ENCODE peak calls at places on chromosomes 6 and 20, in eight cellular contexts. S is esophagus squamous epithelium, R is left ventricle myocardium inferior, Q is hippocampal formation, J is head of caudate nucleus, C is neural progenitor cell, W is amygdala, K is GM06990. X is an unnamed sample.
A peak's percentile ranks its signal among the peaks of the same experiment; 100 is the strongest.

GRCh38 chr20:6045566-6045965 is 8.3 kb downstream of the LRRN4 start:
- DNase-seq in W (no peak), S (no peak), C (no peak), K (no peak), J (no peak), Q (no peak), R (no peak), X (no peak)

GRCh38 chr6:133551847-133552331 is 310.7 kb downstream of the EYA4 start:
- DNase-seq in K (no peak), C (no peak), W (no peak), S (no peak), R (peak; percentile 28), Q (no peak), J (no peak), X (no peak)

GRCh38 chr6:83879746-83880145 is 20.3 kb downstream of the CYB5R4 start:
- DNase-seq in K (no peak), W (no peak), S (no peak), J (no peak), Q (no peak), R (no peak), C (no peak), X (no peak)

GRCh38 chr6:53465732-53466131 is 79.2 kb downstream of the GCLC start:
- DNase-seq in S (no peak), W (no peak), R (no peak), C (no peak), Q (no peak), K (no peak), J (no peak), X (no peak)

GRCh38 chr6:36924131-36924530 is 30.4 kb upstream of the PI16 start:
- DNase-seq in C (no peak), R (no peak), J (no peak), Q (no peak), K (no peak), W (no peak), S (no peak), X (no peak)

GRCh38 chr6:25122001-25122400 is 157.2 kb upstream of the CARMIL1 start:
- DNase-seq in J (no peak), R (peak; percentile 33), W (no peak), C (no peak), K (no peak), Q (no peak), S (no peak), X (no peak)

GRCh38 chr20:57006411-57007170 is 259.9 kb downstream of the BMP7 start:
- DNase-seq in J (no peak), W (no peak), Q (no peak), S (no peak), K (no peak), R (no peak), C (peak; percentile 80), X (no peak)

GRCh38 chr6:149334682-149335160 is 17.2 kb downstream of the TAB2 start:
- DNase-seq in J (no peak), C (no peak), S (no peak), R (no peak), Q (no peak), W (no peak), K (no peak), X (no peak)

GRCh38 chr6:112249489-112249888 is 4.9 kb downstream of the LAMA4 start:
- DNase-seq in W (no peak), J (no peak), C (no peak), Q (no peak), S (no peak), R (no peak), K (no peak), X (no peak)

GRCh38 chr6:43951756-43952675 is 175.2 kb downstream of the MRPL14 start:
- DNase-seq in R (no peak), S (no peak), Q (no peak), K (no peak), J (no peak), W (no peak), C (no peak), X (no peak)

GRCh38 chr6:117149324-117149723 is 116.0 kb upstream of the VGLL2 start:
- DNase-seq in R (no peak), S (no peak), J (no peak), Q (no peak), C (no peak), W (no peak), K (no peak), X (no peak)

GRCh38 chr6:155765275-155766194 is 309.9 kb upstream of the NOX3 start:
- DNase-seq in Q (no peak), C (no peak), S (no peak), R (no peak), K (no peak), J (no peak), W (no peak), X (no peak)

GRCh38 chr20:42961771-42962170 is 227.9 kb downstream of the PTPRT start:
- DNase-seq in C (no peak), W (no peak), K (no peak), S (no peak), J (no peak), Q (no peak), R (no peak), X (no peak)

GRCh38 chr20:44457016-44457415 is 18.7 kb upstream of the TTPAL start:
- DNase-seq in J (no peak), W (no peak), C (no peak), S (no peak), Q (no peak), R (no peak), K (no peak), X (no peak)

GRCh38 chr20:9400371-9401025 is 113.9 kb upstream of the LAMP5 start:
- DNase-seq in S (no peak), K (no peak), W (no peak), C (no peak), J (no peak), Q (no peak), R (no peak), X (no peak)

GRCh38 chr20:35260426-35260825 is 17.5 kb downstream of the MMP24OS start:
- DNase-seq in J (no peak), W (no peak), S (no peak), R (no peak), Q (no peak), K (no peak), C (no peak), X (no peak)

GRCh38 chr6:168167431-168168315 is 88.7 kb upstream of the FRMD1 start:
- DNase-seq in J (no peak), W (no peak), R (no peak), C (no peak), K (no peak), S (no peak), Q (no peak), X (no peak)

GRCh38 chr20:3612795-3613560 is 50.2 kb downstream of the GFRA4 start:
- DNase-seq in S (no peak), W (no peak), K (no peak), C (no peak), J (no peak), Q (no peak), R (no peak), X (no peak)

GRCh38 chr6:163926642-163927041 is 512.1 kb downstream of the QKI start:
- DNase-seq in C (no peak), S (no peak), K (no peak), Q (peak; percentile 53), J (peak; percentile 54), R (peak; percentile 53), W (no peak), X (peak; percentile 68)

GRCh38 chr6:37376078-37376743 is 22.4 kb downstream of the RNF8 start:
- DNase-seq in R (no peak), C (no peak), K (no peak), W (no peak), J (no peak), Q (no peak), S (no peak), X (no peak)

GRCh38 chr20:53617791-53618489 is 24.3 kb upstream of the ZNF217 start:
- DNase-seq in W (no peak), K (no peak), J (no peak), S (no peak), R (no peak), C (no peak), Q (no peak), X (no peak)

GRCh38 chr6:140051521-140052455 is 677.3 kb upstream of the CITED2 start:
- DNase-seq in S (no peak), R (no peak), K (no peak), C (no peak), W (no peak), Q (no peak), J (no peak), X (no peak)

GRCh38 chr20:10596726-10597125 is 77.1 kb downstream of the JAG1 start:
- DNase-seq in R (no peak), S (no peak), K (no peak), C (no peak), J (no peak), Q (no peak), W (no peak), X (peak; percentile 65)

GRCh38 chr20:20205862-20206236 is 153.5 kb downstream of the CFAP61 start:
- DNase-seq in W (no peak), C (no peak), S (no peak), J (no peak), Q (no peak), K (no peak), R (no peak), X (no peak)

GRCh38 chr6:81465859-81466258 is 286.6 kb downstream of the TENT5A start:
- DNase-seq in S (no peak), W (no peak), R (no peak), J (no peak), Q (no peak), C (peak; percentile 47), K (no peak), X (no peak)

GRCh38 chr20:32752458-32753250 is 9.4 kb upstream of the COMMD7 start:
- DNase-seq in Q (no peak), R (no peak), W (no peak), J (no peak), C (no peak), K (no peak), S (no peak), X (no peak)

GRCh38 chr6:157713451-157714152 is 109.4 kb upstream of the SNX9 start:
- DNase-seq in W (no peak), K (no peak), C (no peak), J (no peak), S (no peak), R (no peak), Q (no peak), X (no peak)

GRCh38 chr6:37111156-37111461 is 58.8 kb upstream of the PIM1 start:
- DNase-seq in W (no peak), K (no peak), R (no peak), S (no peak), J (no peak), C (no peak), Q (no peak), X (no peak)

GRCh38 chr20:40583195-40583594 is 105.8 kb downstream of the MAFB start:
- DNase-seq in C (no peak), R (no peak), W (no peak), K (no peak), S (no peak), Q (no peak), J (peak; percentile 21), X (peak; percentile 65)

GRCh38 chr6:105212587-105212986 is 32.8 kb upstream of the POPDC3 start:
- DNase-seq in K (no peak), R (no peak), S (no peak), W (no peak), C (no peak), J (no peak), Q (no peak), X (no peak)

X was measured in pons.